ENCODE peak calls at places on chromosomes 7 and 10, in seven cellular contexts. One of them, this sample, is unnamed.
A peak's percentile ranks its signal among the peaks of the same experiment; 100 is the strongest.

GRCh38 chr10:132577350-132578005 is 39.9 kb downstream of the INPP5A start:
- DNase-seq in fibroblast of mammary gland: no peak
- DNase-seq in central memory CD4-positive, alpha-beta T cell: no peak
- DNase-seq in endothelial cell: no peak
- DNase-seq in skeletal muscle cell: no peak
- DNase-seq in stromal cell of bone marrow: no peak
- DNase-seq in Caki2: peak; percentile 23
- DNase-seq in this sample: no peak

GRCh38 chr10:35642023-35642792 is at the start of gene FZD8:
- DNase-seq in endothelial cell: peak; percentile 93
- DNase-seq in fibroblast of mammary gland: peak; percentile 86
- DNase-seq in skeletal muscle cell: peak; percentile 76
- DNase-seq in stromal cell of bone marrow: peak; percentile 88
- DNase-seq in Caki2: peak; percentile 97
- DNase-seq in central memory CD4-positive, alpha-beta T cell: peak; percentile 71
- DNase-seq in this sample: no peak

GRCh38 chr7:32415519-32415918 is 74.7 kb downstream of the LSM5 start:
- DNase-seq in fibroblast of mammary gland: no peak
- DNase-seq in skeletal muscle cell: no peak
- DNase-seq in stromal cell of bone marrow: no peak
- DNase-seq in central memory CD4-positive, alpha-beta T cell: no peak
- DNase-seq in endothelial cell: no peak
- DNase-seq in Caki2: no peak
- DNase-seq in this sample: no peak

GRCh38 chr7:141522657-141523342 is 28.4 kb upstream of the AGK start:
- DNase-seq in Caki2: no peak
- DNase-seq in stromal cell of bone marrow: no peak
- DNase-seq in fibroblast of mammary gland: no peak
- DNase-seq in skeletal muscle cell: no peak
- DNase-seq in central memory CD4-positive, alpha-beta T cell: no peak
- DNase-seq in endothelial cell: no peak
- DNase-seq in this sample: no peak

GRCh38 chr7:37181550-37181932 is 267.1 kb downstream of the ELMO1 start:
- DNase-seq in skeletal muscle cell: no peak
- DNase-seq in endothelial cell: no peak
- DNase-seq in stromal cell of bone marrow: no peak
- DNase-seq in central memory CD4-positive, alpha-beta T cell: no peak
- DNase-seq in Caki2: no peak
- DNase-seq in fibroblast of mammary gland: no peak
- DNase-seq in this sample: no peak

GRCh38 chr7:68381731-68382130 is 1216.5 kb upstream of the AUTS2 start:
- DNase-seq in Caki2: no peak
- DNase-seq in stromal cell of bone marrow: no peak
- DNase-seq in central memory CD4-positive, alpha-beta T cell: no peak
- DNase-seq in endothelial cell: no peak
- DNase-seq in skeletal muscle cell: no peak
- DNase-seq in fibroblast of mammary gland: no peak
- DNase-seq in this sample: no peak

GRCh38 chr7:120951826-120952225 is 1.2 kb downstream of the ING3 start:
- DNase-seq in fibroblast of mammary gland: no peak
- DNase-seq in Caki2: no peak
- DNase-seq in central memory CD4-positive, alpha-beta T cell: no peak
- DNase-seq in skeletal muscle cell: no peak
- DNase-seq in stromal cell of bone marrow: no peak
- DNase-seq in endothelial cell: no peak
- DNase-seq in this sample: no peak

GRCh38 chr7:143288836-143289235 is 685 bp downstream of the CASP2 start:
- DNase-seq in skeletal muscle cell: no peak
- DNase-seq in endothelial cell: no peak
- DNase-seq in Caki2: no peak
- DNase-seq in central memory CD4-positive, alpha-beta T cell: no peak
- DNase-seq in stromal cell of bone marrow: no peak
- DNase-seq in fibroblast of mammary gland: peak; percentile 28
- DNase-seq in this sample: no peak

GRCh38 chr10:80685355-80685754 is 147.7 kb downstream of the SH2D4B start:
- DNase-seq in skeletal muscle cell: no peak
- DNase-seq in endothelial cell: no peak
- DNase-seq in fibroblast of mammary gland: no peak
- DNase-seq in central memory CD4-positive, alpha-beta T cell: no peak
- DNase-seq in Caki2: no peak
- DNase-seq in stromal cell of bone marrow: no peak
- DNase-seq in this sample: no peak

GRCh38 chr10:43396928-43397624 is 11.9 kb downstream of the HNRNPF start:
- DNase-seq in central memory CD4-positive, alpha-beta T cell: peak; percentile 77
- DNase-seq in stromal cell of bone marrow: no peak
- DNase-seq in Caki2: peak; percentile 93
- DNase-seq in skeletal muscle cell: no peak
- DNase-seq in endothelial cell: peak; percentile 86
- DNase-seq in fibroblast of mammary gland: peak; percentile 72
- DNase-seq in this sample: no peak

GRCh38 chr10:124537166-124537725 is 75.6 kb downstream of the LHPP start:
- DNase-seq in central memory CD4-positive, alpha-beta T cell: no peak
- DNase-seq in fibroblast of mammary gland: no peak
- DNase-seq in endothelial cell: no peak
- DNase-seq in skeletal muscle cell: no peak
- DNase-seq in stromal cell of bone marrow: no peak
- DNase-seq in Caki2: no peak
- DNase-seq in this sample: no peak

GRCh38 chr10:38127812-38128211 is 33.7 kb downstream of the ZNF37A start:
- DNase-seq in skeletal muscle cell: no peak
- DNase-seq in central memory CD4-positive, alpha-beta T cell: no peak
- DNase-seq in fibroblast of mammary gland: no peak
- DNase-seq in stromal cell of bone marrow: no peak
- DNase-seq in endothelial cell: no peak
- DNase-seq in Caki2: no peak
- DNase-seq in this sample: no peak

GRCh38 chr10:128451879-128452278 is 325.7 kb upstream of the MKI67 start:
- DNase-seq in stromal cell of bone marrow: no peak
- DNase-seq in Caki2: no peak
- DNase-seq in central memory CD4-positive, alpha-beta T cell: no peak
- DNase-seq in endothelial cell: no peak
- DNase-seq in fibroblast of mammary gland: no peak
- DNase-seq in skeletal muscle cell: no peak
- DNase-seq in this sample: no peak

GRCh38 chr10:63977329-63977923 is 456.2 kb downstream of the REEP3 start:
- DNase-seq in fibroblast of mammary gland: peak; percentile 34
- DNase-seq in skeletal muscle cell: peak; percentile 0
- DNase-seq in Caki2: peak; percentile 21
- DNase-seq in central memory CD4-positive, alpha-beta T cell: no peak
- DNase-seq in endothelial cell: peak; percentile 60
- DNase-seq in stromal cell of bone marrow: peak; percentile 15
- DNase-seq in this sample: peak; percentile 71

GRCh38 chr10:6062101-6062771 is at the start of gene IL2RA:
- DNase-seq in central memory CD4-positive, alpha-beta T cell: peak; percentile 74
- DNase-seq in stromal cell of bone marrow: no peak
- DNase-seq in Caki2: no peak
- DNase-seq in skeletal muscle cell: no peak
- DNase-seq in endothelial cell: no peak
- DNase-seq in fibroblast of mammary gland: no peak
- DNase-seq in this sample: no peak

GRCh38 chr7:101517304-101517703 is 111.8 kb downstream of the MYL10 start:
- DNase-seq in Caki2: no peak
- DNase-seq in endothelial cell: no peak
- DNase-seq in fibroblast of mammary gland: no peak
- DNase-seq in skeletal muscle cell: no peak
- DNase-seq in central memory CD4-positive, alpha-beta T cell: no peak
- DNase-seq in stromal cell of bone marrow: no peak
- DNase-seq in this sample: no peak

GRCh38 chr7:151702961-151703360 is 174.0 kb downstream of the PRKAG2 start:
- DNase-seq in stromal cell of bone marrow: no peak
- DNase-seq in central memory CD4-positive, alpha-beta T cell: no peak
- DNase-seq in endothelial cell: no peak
- DNase-seq in skeletal muscle cell: no peak
- DNase-seq in Caki2: no peak
- DNase-seq in fibroblast of mammary gland: no peak
- DNase-seq in this sample: no peak

GRCh38 chr7:2645274-2645868 is 13.6 kb downstream of the TTYH3 start:
- DNase-seq in endothelial cell: peak; percentile 49
- DNase-seq in skeletal muscle cell: no peak
- DNase-seq in central memory CD4-positive, alpha-beta T cell: no peak
- DNase-seq in Caki2: no peak
- DNase-seq in fibroblast of mammary gland: no peak
- DNase-seq in stromal cell of bone marrow: no peak
- DNase-seq in this sample: no peak

GRCh38 chr7:14332155-14332554 is 342.7 kb upstream of the ETV1 start:
- DNase-seq in central memory CD4-positive, alpha-beta T cell: no peak
- DNase-seq in stromal cell of bone marrow: no peak
- DNase-seq in fibroblast of mammary gland: peak; percentile 11
- DNase-seq in skeletal muscle cell: no peak
- DNase-seq in Caki2: no peak
- DNase-seq in endothelial cell: no peak
- DNase-seq in this sample: no peak

GRCh38 chr10:122484276-122485060 is 23.1 kb downstream of the HTRA1 start:
- DNase-seq in skeletal muscle cell: no peak
- DNase-seq in endothelial cell: no peak
- DNase-seq in central memory CD4-positive, alpha-beta T cell: no peak
- DNase-seq in stromal cell of bone marrow: no peak
- DNase-seq in Caki2: no peak
- DNase-seq in fibroblast of mammary gland: no peak
- DNase-seq in this sample: no peak

GRCh38 chr7:102994567-102994966 is 80.0 kb downstream of the FBXL13 start:
- DNase-seq in stromal cell of bone marrow: no peak
- DNase-seq in Caki2: no peak
- DNase-seq in fibroblast of mammary gland: no peak
- DNase-seq in central memory CD4-positive, alpha-beta T cell: no peak
- DNase-seq in endothelial cell: no peak
- DNase-seq in skeletal muscle cell: no peak
- DNase-seq in this sample: no peak

GRCh38 chr7:28573059-28573553 is 160.8 kb downstream of the CREB5 start:
- DNase-seq in skeletal muscle cell: no peak
- DNase-seq in central memory CD4-positive, alpha-beta T cell: no peak
- DNase-seq in stromal cell of bone marrow: no peak
- DNase-seq in fibroblast of mammary gland: peak; percentile 57
- DNase-seq in endothelial cell: no peak
- DNase-seq in Caki2: peak; percentile 87
- DNase-seq in this sample: no peak

GRCh38 chr7:46349490-46349889 is 428.4 kb upstream of the IGFBP3 start:
- DNase-seq in endothelial cell: no peak
- DNase-seq in stromal cell of bone marrow: no peak
- DNase-seq in fibroblast of mammary gland: no peak
- DNase-seq in skeletal muscle cell: no peak
- DNase-seq in Caki2: no peak
- DNase-seq in central memory CD4-positive, alpha-beta T cell: no peak
- DNase-seq in this sample: no peak

GRCh38 chr10:109203616-109204375 is 719.5 kb downstream of the XPNPEP1 start:
- DNase-seq in central memory CD4-positive, alpha-beta T cell: no peak
- DNase-seq in stromal cell of bone marrow: no peak
- DNase-seq in endothelial cell: no peak
- DNase-seq in fibroblast of mammary gland: peak; percentile 13
- DNase-seq in skeletal muscle cell: no peak
- DNase-seq in Caki2: no peak
- DNase-seq in this sample: no peak

GRCh38 chr7:150476819-150477631 is 26.6 kb downstream of the GIMAP8 start:
- DNase-seq in skeletal muscle cell: no peak
- DNase-seq in fibroblast of mammary gland: no peak
- DNase-seq in stromal cell of bone marrow: no peak
- DNase-seq in endothelial cell: no peak
- DNase-seq in Caki2: no peak
- DNase-seq in central memory CD4-positive, alpha-beta T cell: peak; percentile 49
- DNase-seq in this sample: no peak

GRCh38 chr7:48876087-48876486 is 48.3 kb upstream of the CDC14C start:
- DNase-seq in fibroblast of mammary gland: no peak
- DNase-seq in central memory CD4-positive, alpha-beta T cell: no peak
- DNase-seq in endothelial cell: no peak
- DNase-seq in Caki2: no peak
- DNase-seq in stromal cell of bone marrow: no peak
- DNase-seq in skeletal muscle cell: no peak
- DNase-seq in this sample: no peak

GRCh38 chr7:118328505-118329211 is 104.2 kb downstream of the ANKRD7 start:
- DNase-seq in fibroblast of mammary gland: no peak
- DNase-seq in skeletal muscle cell: no peak
- DNase-seq in stromal cell of bone marrow: no peak
- DNase-seq in central memory CD4-positive, alpha-beta T cell: no peak
- DNase-seq in endothelial cell: no peak
- DNase-seq in Caki2: no peak
- DNase-seq in this sample: no peak

GRCh38 chr7:91465595-91466061 is 201.4 kb downstream of the FZD1 start:
- DNase-seq in skeletal muscle cell: peak; percentile 24
- DNase-seq in fibroblast of mammary gland: peak; percentile 36
- DNase-seq in central memory CD4-positive, alpha-beta T cell: no peak
- DNase-seq in stromal cell of bone marrow: peak; percentile 64
- DNase-seq in endothelial cell: no peak
- DNase-seq in Caki2: no peak
- DNase-seq in this sample: no peak

GRCh38 chr7:151851160-151851751 is 25.7 kb downstream of the PRKAG2 start:
- DNase-seq in Caki2: no peak
- DNase-seq in central memory CD4-positive, alpha-beta T cell: no peak
- DNase-seq in skeletal muscle cell: no peak
- DNase-seq in fibroblast of mammary gland: no peak
- DNase-seq in endothelial cell: no peak
- DNase-seq in stromal cell of bone marrow: peak; percentile 32
- DNase-seq in this sample: no peak

GRCh38 chr7:101363734-101364374 is 1.2 kb downstream of the COL26A1 start:
- DNase-seq in central memory CD4-positive, alpha-beta T cell: peak; percentile 57
- DNase-seq in fibroblast of mammary gland: peak; percentile 35
- DNase-seq in Caki2: peak; percentile 58
- DNase-seq in stromal cell of bone marrow: peak; percentile 23
- DNase-seq in endothelial cell: peak; percentile 81
- DNase-seq in skeletal muscle cell: no peak
- DNase-seq in this sample: no peak

GRCh38 chr7:40221836-40222235 is 87.0 kb downstream of the SUGCT start:
- DNase-seq in skeletal muscle cell: peak; percentile 99
- DNase-seq in endothelial cell: no peak
- DNase-seq in fibroblast of mammary gland: peak; percentile 99
- DNase-seq in stromal cell of bone marrow: peak; percentile 70
- DNase-seq in Caki2: no peak
- DNase-seq in central memory CD4-positive, alpha-beta T cell: no peak
- DNase-seq in this sample: no peak

GRCh38 chr7:137606061-137606674 is 240.6 kb downstream of the DGKI start:
- DNase-seq in skeletal muscle cell: no peak
- DNase-seq in central memory CD4-positive, alpha-beta T cell: peak; percentile 6
- DNase-seq in stromal cell of bone marrow: peak; percentile 51
- DNase-seq in fibroblast of mammary gland: peak; percentile 71
- DNase-seq in Caki2: peak; percentile 33
- DNase-seq in endothelial cell: no peak
- DNase-seq in this sample: no peak

GRCh38 chr7:158760936-158761335 is 56.3 kb upstream of the NCAPG2 start:
- DNase-seq in endothelial cell: no peak
- DNase-seq in Caki2: no peak
- DNase-seq in central memory CD4-positive, alpha-beta T cell: peak; percentile 19
- DNase-seq in skeletal muscle cell: no peak
- DNase-seq in fibroblast of mammary gland: no peak
- DNase-seq in stromal cell of bone marrow: no peak
- DNase-seq in this sample: no peak

GRCh38 chr7:117202511-117202910 is 120.3 kb downstream of the WNT2 start:
- DNase-seq in Caki2: no peak
- DNase-seq in skeletal muscle cell: no peak
- DNase-seq in endothelial cell: no peak
- DNase-seq in central memory CD4-positive, alpha-beta T cell: no peak
- DNase-seq in stromal cell of bone marrow: peak; percentile 17
- DNase-seq in fibroblast of mammary gland: peak; percentile 61
- DNase-seq in this sample: no peak

GRCh38 chr7:2403718-2404648 is 572 bp downstream of the CHST12 start:
- DNase-seq in central memory CD4-positive, alpha-beta T cell: peak; percentile 17
- DNase-seq in endothelial cell: peak; percentile 51
- DNase-seq in fibroblast of mammary gland: no peak
- DNase-seq in skeletal muscle cell: no peak
- DNase-seq in stromal cell of bone marrow: no peak
- DNase-seq in Caki2: peak; percentile 20
- DNase-seq in this sample: no peak

This sample was measured in iPS DF 6.9.